ENCODE peak calls at places on chromosomes 12 and 14, in six cellular contexts. One of them, this sample, is unnamed.
A peak's percentile ranks its signal among the peaks of the same experiment; 100 is the strongest.

GRCh38 chr12:78880078-78880477 is 15.5 kb downstream of the SYT1 start:
- DNase-seq in mesenchymal stem cell: no peak
- DNase-seq in HepG2: no peak
- DNase-seq in endothelial cell of umbilical vein: peak; percentile 28
- DNase-seq in IMR-90: peak; percentile 1
- DNase-seq in endodermal cell: peak; percentile 20
- DNase-seq in this sample: no peak

GRCh38 chr12:23424685-23425084 is 524.8 kb downstream of the SOX5 start:
- DNase-seq in IMR-90: no peak
- DNase-seq in HepG2: no peak
- DNase-seq in endothelial cell of umbilical vein: no peak
- DNase-seq in mesenchymal stem cell: no peak
- DNase-seq in endodermal cell: no peak
- DNase-seq in this sample: no peak

GRCh38 chr14:91496790-91497189 is 13.3 kb downstream of the PPP4R3A start:
- DNase-seq in mesenchymal stem cell: no peak
- DNase-seq in endothelial cell of umbilical vein: no peak
- DNase-seq in HepG2: peak; percentile 41
- DNase-seq in endodermal cell: no peak
- DNase-seq in IMR-90: no peak
- DNase-seq in this sample: no peak

GRCh38 chr14:43539210-43539609 is 967.9 kb downstream of the FSCB start:
- DNase-seq in HepG2: peak; percentile 50
- DNase-seq in endodermal cell: peak; percentile 76
- DNase-seq in mesenchymal stem cell: peak; percentile 64
- DNase-seq in endothelial cell of umbilical vein: no peak
- DNase-seq in IMR-90: peak; percentile 0
- DNase-seq in this sample: no peak

GRCh38 chr12:80053048-80053790 is 46.1 kb upstream of the OTOGL start:
- DNase-seq in IMR-90: peak; percentile 96
- DNase-seq in endothelial cell of umbilical vein: peak; percentile 75
- DNase-seq in mesenchymal stem cell: peak; percentile 24
- DNase-seq in endodermal cell: no peak
- DNase-seq in HepG2: no peak
- DNase-seq in this sample: peak; percentile 32

GRCh38 chr14:95274283-95274682 is 45.4 kb downstream of the CLMN start:
- DNase-seq in IMR-90: no peak
- DNase-seq in HepG2: no peak
- DNase-seq in endodermal cell: peak; percentile 20
- DNase-seq in endothelial cell of umbilical vein: no peak
- DNase-seq in mesenchymal stem cell: no peak
- DNase-seq in this sample: peak; percentile 69

GRCh38 chr12:2396448-2396871 is 343.7 kb downstream of the CACNA1C start:
- DNase-seq in endodermal cell: no peak
- DNase-seq in IMR-90: peak; percentile 52
- DNase-seq in mesenchymal stem cell: no peak
- DNase-seq in HepG2: no peak
- DNase-seq in endothelial cell of umbilical vein: no peak
- DNase-seq in this sample: peak; percentile 22

GRCh38 chr12:79993106-79993862 is 58.4 kb upstream of the PPP1R12A start:
- DNase-seq in endodermal cell: no peak
- DNase-seq in IMR-90: no peak
- DNase-seq in endothelial cell of umbilical vein: no peak
- DNase-seq in mesenchymal stem cell: no peak
- DNase-seq in HepG2: no peak
- DNase-seq in this sample: no peak

GRCh38 chr14:105525861-105526780 is at the start of gene TMEM121:
- DNase-seq in IMR-90: no peak
- DNase-seq in HepG2: no peak
- DNase-seq in mesenchymal stem cell: no peak
- DNase-seq in endodermal cell: peak; percentile 76
- DNase-seq in endothelial cell of umbilical vein: no peak
- DNase-seq in this sample: no peak

GRCh38 chr12:50112456-50113218 is 601 bp downstream of the COX14 start:
- DNase-seq in HepG2: peak; percentile 49
- DNase-seq in endothelial cell of umbilical vein: no peak
- DNase-seq in IMR-90: no peak
- DNase-seq in endodermal cell: no peak
- DNase-seq in mesenchymal stem cell: peak; percentile 75
- DNase-seq in this sample: peak; percentile 59

GRCh38 chr14:96698846-96699543 is 98.2 kb upstream of the VRK1 start:
- DNase-seq in endothelial cell of umbilical vein: no peak
- DNase-seq in HepG2: no peak
- DNase-seq in IMR-90: no peak
- DNase-seq in mesenchymal stem cell: no peak
- DNase-seq in endodermal cell: no peak
- DNase-seq in this sample: no peak

DNA sequence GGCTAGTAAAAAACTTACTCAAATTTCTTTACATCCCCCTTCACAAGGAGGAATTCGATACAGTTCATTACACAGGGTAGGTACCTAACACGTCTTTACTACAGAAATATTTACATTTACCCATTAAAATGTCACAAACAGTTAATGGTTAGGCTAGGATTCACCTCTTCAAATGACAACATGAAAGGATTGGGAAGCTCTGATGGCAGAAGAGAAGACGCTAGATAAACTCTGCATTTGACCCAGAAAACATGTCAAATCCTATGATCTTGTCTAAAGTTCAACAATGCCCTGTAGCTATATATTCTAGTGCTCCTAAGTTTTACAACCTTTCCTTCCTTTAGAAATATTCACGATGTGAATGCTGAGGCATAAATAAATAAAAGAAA is 64.8 kb downstream of the DENND5B start:
- DNase-seq in endodermal cell: no peak
- DNase-seq in IMR-90: no peak
- DNase-seq in HepG2: peak; percentile 12
- DNase-seq in mesenchymal stem cell: no peak
- DNase-seq in endothelial cell of umbilical vein: no peak
- DNase-seq in this sample: no peak
- H3K9ac ChIP-seq in endodermal cell: no peak overlapping the region
- H3K9ac ChIP-seq in IMR-90: no peak overlapping the region
- H3K9ac ChIP-seq in HepG2: no peak overlapping the region
- H3K9ac ChIP-seq in mesenchymal stem cell: no peak overlapping the region
- H3K9ac ChIP-seq in endothelial cell of umbilical vein: no peak overlapping the region
- H3K9ac ChIP-seq in this sample: no peak overlapping the region

DNA sequence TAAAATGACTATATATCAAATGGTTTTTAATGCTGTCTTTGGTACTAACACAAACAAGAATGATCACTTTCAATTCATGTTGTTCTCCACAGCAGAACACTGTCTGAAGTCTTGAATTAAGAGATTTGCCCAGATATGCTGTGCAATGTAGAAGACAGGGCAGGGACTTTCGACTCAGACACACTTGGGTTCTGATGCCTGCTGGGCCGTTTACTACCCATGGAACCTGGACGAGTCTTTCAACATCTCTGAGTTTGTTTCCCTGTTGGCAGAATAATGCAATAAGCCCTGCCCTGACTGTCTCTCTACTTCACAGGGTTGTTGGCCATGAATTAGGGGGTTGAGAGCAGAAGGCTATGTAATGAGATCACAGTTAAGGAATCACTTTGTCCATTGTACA is 162.6 kb upstream of the TMPO start:
- DNase-seq in mesenchymal stem cell: peak; percentile 60
- DNase-seq in HepG2: no peak
- DNase-seq in endothelial cell of umbilical vein: no peak
- DNase-seq in IMR-90: no peak
- DNase-seq in endodermal cell: no peak
- DNase-seq in this sample: no peak
- H3K4me3 ChIP-seq in mesenchymal stem cell: no peak overlapping the region
- H3K4me3 ChIP-seq in HepG2: no peak overlapping the region
- H3K4me3 ChIP-seq in endothelial cell of umbilical vein: no peak overlapping the region
- H3K4me3 ChIP-seq in IMR-90: no peak overlapping the region
- H3K4me3 ChIP-seq in endodermal cell: no peak overlapping the region
- H3K4me3 ChIP-seq in this sample: no peak overlapping the region

GRCh38 chr12:91142184-91142583 is 30.9 kb upstream of the LUM start:
- DNase-seq in endothelial cell of umbilical vein: no peak
- DNase-seq in HepG2: no peak
- DNase-seq in IMR-90: peak; percentile 63
- DNase-seq in endodermal cell: no peak
- DNase-seq in mesenchymal stem cell: peak; percentile 60
- DNase-seq in this sample: no peak

GRCh38 chr12:91138337-91138905 is 27.1 kb upstream of the LUM start:
- DNase-seq in IMR-90: no peak
- DNase-seq in endothelial cell of umbilical vein: peak; percentile 48
- DNase-seq in HepG2: no peak
- DNase-seq in mesenchymal stem cell: peak; percentile 33
- DNase-seq in endodermal cell: peak; percentile 68
- DNase-seq in this sample: no peak

GRCh38 chr12:91140660-91141045 is 29.4 kb upstream of the LUM start:
- DNase-seq in endothelial cell of umbilical vein: no peak
- DNase-seq in IMR-90: peak; percentile 74
- DNase-seq in endodermal cell: no peak
- DNase-seq in HepG2: no peak
- DNase-seq in mesenchymal stem cell: no peak
- DNase-seq in this sample: no peak

GRCh38 chr12:91139981-91140659 is 28.8 kb upstream of the LUM start:
- DNase-seq in HepG2: no peak
- DNase-seq in IMR-90: peak; percentile 95
- DNase-seq in mesenchymal stem cell: peak; percentile 95
- DNase-seq in endodermal cell: no peak
- DNase-seq in endothelial cell of umbilical vein: peak; percentile 27
- DNase-seq in this sample: no peak

GRCh38 chr12:91139264-91139663 is 28.0 kb upstream of the LUM start:
- DNase-seq in endothelial cell of umbilical vein: peak; percentile 53
- DNase-seq in mesenchymal stem cell: peak; percentile 42
- DNase-seq in IMR-90: peak; percentile 17
- DNase-seq in HepG2: no peak
- DNase-seq in endodermal cell: no peak
- DNase-seq in this sample: no peak
- H3K27ac ChIP-seq in endothelial cell of umbilical vein: no peak overlapping the region
- H3K27ac ChIP-seq in mesenchymal stem cell: no peak overlapping the region
- H3K27ac ChIP-seq in IMR-90: peak overlapping the region; percentile 84
- H3K27ac ChIP-seq in HepG2: no peak overlapping the region
- H3K27ac ChIP-seq in endodermal cell: no peak overlapping the region
- H3K27ac ChIP-seq in this sample: no peak overlapping the region

GRCh38 chr14:69675246-69675583 is 63.8 kb downstream of the SUSD6 start:
- DNase-seq in endothelial cell of umbilical vein: no peak
- DNase-seq in IMR-90: no peak
- DNase-seq in mesenchymal stem cell: no peak
- DNase-seq in endodermal cell: no peak
- DNase-seq in HepG2: no peak
- DNase-seq in this sample: no peak
- H3K9ac ChIP-seq in endothelial cell of umbilical vein: no peak overlapping the region
- H3K9ac ChIP-seq in IMR-90: no peak overlapping the region
- H3K9ac ChIP-seq in mesenchymal stem cell: no peak overlapping the region
- H3K9ac ChIP-seq in endodermal cell: no peak overlapping the region
- H3K9ac ChIP-seq in HepG2: no peak overlapping the region
- H3K9ac ChIP-seq in this sample: no peak overlapping the region

GRCh38 chr14:90332271-90332584 is 487 bp upstream of the NRDE2 start:
- DNase-seq in HepG2: no peak
- DNase-seq in IMR-90: no peak
- DNase-seq in endodermal cell: no peak
- DNase-seq in endothelial cell of umbilical vein: no peak
- DNase-seq in mesenchymal stem cell: no peak
- DNase-seq in this sample: no peak
- H3K4me3 ChIP-seq in HepG2: peak overlapping the region; percentile 70
- H3K4me3 ChIP-seq in IMR-90: peak overlapping the region; percentile 38
- H3K4me3 ChIP-seq in endodermal cell: peak overlapping the region; percentile 75
- H3K4me3 ChIP-seq in endothelial cell of umbilical vein: peak overlapping the region; percentile 48
- H3K4me3 ChIP-seq in mesenchymal stem cell: no peak overlapping the region
- H3K4me3 ChIP-seq in this sample: peak overlapping the region; percentile 51

DNA sequence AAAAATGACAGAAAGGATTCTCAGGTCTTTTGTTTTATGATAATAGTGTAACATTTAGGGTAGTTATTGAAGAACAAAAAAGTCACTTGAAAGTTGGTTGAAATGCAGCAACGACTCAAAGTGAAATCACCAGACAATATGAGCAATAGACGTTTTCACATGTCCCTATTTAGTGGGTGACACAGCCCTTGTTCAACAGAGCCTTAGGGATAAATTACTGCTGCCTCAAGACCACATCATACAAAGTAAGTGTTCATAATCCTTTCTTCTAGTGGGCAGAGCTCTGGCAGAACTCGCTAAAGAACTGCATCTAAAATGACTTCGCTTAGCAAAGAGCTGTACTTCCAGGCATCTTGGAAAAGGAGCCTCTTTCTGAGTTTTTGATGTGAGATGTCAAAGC is 128.5 kb upstream of the LMNTD1 start:
- DNase-seq in HepG2: no peak
- DNase-seq in endodermal cell: no peak
- DNase-seq in endothelial cell of umbilical vein: no peak
- DNase-seq in mesenchymal stem cell: no peak
- DNase-seq in IMR-90: peak; percentile 19
- DNase-seq in this sample: no peak
- H3K27ac ChIP-seq in HepG2: no peak overlapping the region
- H3K27ac ChIP-seq in endodermal cell: no peak overlapping the region
- H3K27ac ChIP-seq in endothelial cell of umbilical vein: no peak overlapping the region
- H3K27ac ChIP-seq in mesenchymal stem cell: no peak overlapping the region
- H3K27ac ChIP-seq in IMR-90: no peak overlapping the region
- H3K27ac ChIP-seq in this sample: no peak overlapping the region

GRCh38 chr12:57896139-57896436 is 45.3 kb upstream of the ATP23 start:
- DNase-seq in HepG2: no peak
- DNase-seq in endothelial cell of umbilical vein: no peak
- DNase-seq in IMR-90: no peak
- DNase-seq in mesenchymal stem cell: peak; percentile 39
- DNase-seq in endodermal cell: no peak
- DNase-seq in this sample: peak; percentile 31
- H3K9ac ChIP-seq in HepG2: peak overlapping the region; percentile 56
- H3K9ac ChIP-seq in endothelial cell of umbilical vein: peak overlapping the region; percentile 63
- H3K9ac ChIP-seq in IMR-90: peak overlapping the region; percentile 70
- H3K9ac ChIP-seq in mesenchymal stem cell: peak overlapping the region; percentile 80
- H3K9ac ChIP-seq in endodermal cell: no peak overlapping the region
- H3K9ac ChIP-seq in this sample: peak overlapping the region; percentile 82

GRCh38 chr12:92146497-92146828 is 817 bp upstream of the BTG1 start:
- DNase-seq in endothelial cell of umbilical vein: no peak
- DNase-seq in endodermal cell: no peak
- DNase-seq in IMR-90: peak; percentile 59
- DNase-seq in mesenchymal stem cell: no peak
- DNase-seq in HepG2: no peak
- DNase-seq in this sample: no peak

GRCh38 chr12:92145481-92145730 is 240 bp downstream of the BTG1 start:
- DNase-seq in IMR-90: no peak
- DNase-seq in endodermal cell: no peak
- DNase-seq in mesenchymal stem cell: no peak
- DNase-seq in endothelial cell of umbilical vein: no peak
- DNase-seq in HepG2: no peak
- DNase-seq in this sample: no peak

GRCh38 chr12:92144631-92145480 is 790 bp downstream of the BTG1 start:
- DNase-seq in endothelial cell of umbilical vein: peak; percentile 88
- DNase-seq in mesenchymal stem cell: peak; percentile 60
- DNase-seq in endodermal cell: peak; percentile 84
- DNase-seq in IMR-90: peak; percentile 52
- DNase-seq in HepG2: peak; percentile 27
- DNase-seq in this sample: peak; percentile 82

GRCh38 chr12:92146865-92147264 is 1.2 kb upstream of the BTG1 start:
- DNase-seq in HepG2: no peak
- DNase-seq in IMR-90: no peak
- DNase-seq in endothelial cell of umbilical vein: no peak
- DNase-seq in mesenchymal stem cell: peak; percentile 23
- DNase-seq in endodermal cell: no peak
- DNase-seq in this sample: no peak

GRCh38 chr12:92145731-92146496 is at the start of gene BTG1:
- DNase-seq in mesenchymal stem cell: peak; percentile 100
- DNase-seq in endothelial cell of umbilical vein: peak; percentile 100
- DNase-seq in HepG2: peak; percentile 98
- DNase-seq in IMR-90: peak; percentile 100
- DNase-seq in endodermal cell: peak; percentile 100
- DNase-seq in this sample: peak; percentile 99
- H3K4me3 ChIP-seq in mesenchymal stem cell: peak within 1 kb of the TSS; percentile 99
- H3K4me3 ChIP-seq in endothelial cell of umbilical vein: peak within 1 kb of the TSS; percentile 85
- H3K4me3 ChIP-seq in HepG2: peak within 1 kb of the TSS; percentile 99
- H3K4me3 ChIP-seq in IMR-90: peak within 1 kb of the TSS; percentile 88
- H3K4me3 ChIP-seq in endodermal cell: peak within 1 kb of the TSS; percentile 85
- H3K4me3 ChIP-seq in this sample: peak within 1 kb of the TSS; percentile 82